ENCODE peak calls at places on chromosome 10, in eight cellular contexts. A, N, I, O, X, B, S and K are unnamed samples.

GRCh38 chr10:100996678-100997363 is 2.8 kb upstream of the LZTS2 start:
- DNase-seq in A (no peak), N (peak), I (no peak), O (no peak), X (peak), B (peak), S (no peak), K (no peak)

GRCh38 chr10:114420811-114421485 is 16.6 kb upstream of the AFAP1L2 start:
- DNase-seq in A (no peak), N (peak), I (no peak), O (no peak), X (no peak), B (no peak), S (no peak), K (no peak)

GRCh38 chr10:14382022-14382421 is 51.3 kb upstream of the FRMD4A start:
- DNase-seq in A (no peak), N (no peak), I (no peak), O (peak), X (no peak), B (no peak), S (no peak), K (no peak)

GRCh38 chr10:76035728-76036409 is 604.4 kb downstream of the LRMDA start:
- DNase-seq in A (no peak), N (no peak), I (no peak), O (no peak), X (no peak), B (no peak), S (peak), K (no peak)

GRCh38 chr10:77602231-77602912 is 35.2 kb downstream of the KCNMA1 start:
- DNase-seq in A (no peak), N (no peak), I (no peak), O (no peak), X (no peak), B (no peak), S (no peak), K (no peak)

GRCh38 chr10:101021692-101022251 is 9.2 kb downstream of the PDZD7 start:
- DNase-seq in A (no peak), N (no peak), I (no peak), O (no peak), X (no peak), B (no peak), S (no peak), K (no peak)

GRCh38 chr10:130174343-130174742 is 38.2 kb downstream of the GLRX3 start:
- DNase-seq in A (no peak), N (no peak), I (no peak), O (no peak), X (no peak), B (no peak), S (no peak), K (no peak)

GRCh38 chr10:62597226-62597625 is 207.3 kb upstream of the ADO start:
- DNase-seq in A (no peak), N (no peak), I (peak), O (peak), X (no peak), B (no peak), S (no peak), K (no peak)

GRCh38 chr10:132515811-132516726 is 21.5 kb upstream of the INPP5A start:
- DNase-seq in A (no peak), N (no peak), I (no peak), O (no peak), X (no peak), B (no peak), S (peak), K (no peak)

GRCh38 chr10:110634527-110635209 is 9.5 kb upstream of the RBM20 start:
- DNase-seq in A (no peak), N (no peak), I (no peak), O (no peak), X (peak), B (no peak), S (no peak), K (no peak)

GRCh38 chr10:131211146-131211545 is 100.4 kb downstream of the TCERG1L start:
- DNase-seq in A (no peak), N (no peak), I (no peak), O (no peak), X (no peak), B (no peak), S (no peak), K (no peak)

GRCh38 chr10:8876171-8876570 is 821.7 kb downstream of the GATA3 start:
- DNase-seq in A (no peak), N (no peak), I (no peak), O (no peak), X (no peak), B (no peak), S (no peak), K (no peak)

DNA sequence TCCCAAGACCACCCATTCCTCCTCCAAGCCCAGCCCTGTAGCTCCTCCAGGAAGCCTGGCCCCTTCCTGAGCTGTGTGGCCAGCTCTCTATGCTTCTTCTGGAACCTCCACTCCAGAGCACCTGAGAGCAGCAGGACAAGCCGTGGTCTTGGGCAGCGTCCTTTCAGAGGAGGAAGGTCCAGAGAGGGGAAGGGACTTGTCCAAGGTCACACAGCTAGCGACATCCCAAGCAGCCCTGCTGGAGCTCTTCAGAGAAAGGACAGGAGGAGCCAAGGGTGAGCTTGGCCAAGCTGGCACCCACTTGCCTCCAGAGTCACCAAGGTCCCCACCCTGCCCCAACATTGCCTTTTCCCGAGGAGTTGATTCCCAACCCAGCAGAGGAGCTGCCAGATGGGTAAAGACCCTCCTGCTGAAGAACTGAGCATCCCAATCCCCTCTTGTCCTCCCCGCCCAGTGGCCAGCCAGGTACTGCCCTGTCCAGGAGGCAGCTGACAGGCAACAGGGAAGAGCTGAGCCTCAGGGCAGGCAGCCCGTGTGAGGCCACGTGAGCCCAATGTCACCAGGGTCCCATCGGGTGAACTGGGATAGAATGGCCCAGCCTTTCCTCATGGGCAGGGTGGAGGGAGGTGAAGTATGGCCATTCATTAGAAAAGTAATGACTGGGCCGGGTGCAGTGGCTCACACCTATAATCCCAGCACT is 46.2 kb downstream of the UNC5B start:
- DNase-seq in A (no peak), N (no peak), I (no peak), O (no peak), X (no peak), B (no peak), S (no peak), K (no peak)
- TF ChIP-seq CTCF in A (no peak), N (no peak), I (no peak), O (no peak), X (no peak), B (no peak), S (no peak), K (no peak)

GRCh38 chr10:16367899-16368298 is 68.9 kb upstream of the PTER start:
- DNase-seq in A (no peak), N (no peak), I (no peak), O (no peak), X (no peak), B (no peak), S (no peak), K (no peak)
- H3K27ac ChIP-seq in A (no peak), N (no peak), I (no peak), O (no peak), X (no peak), B (no peak), S (no peak), K (no peak)

GRCh38 chr10:124447741-124448466 is 1.9 kb downstream of the NKX1-2 start:
- DNase-seq in A (no peak), N (no peak), I (no peak), O (no peak), X (no peak), B (no peak), S (no peak), K (no peak)
- H3K4me3 ChIP-seq in A (no peak), N (peak), I (peak), O (no peak), X (no peak), B (no peak), S (no peak), K (no peak)

GRCh38 chr10:84194424-84195043 is at the start of gene CDHR1:
- DNase-seq in A (no peak), N (no peak), I (peak), O (no peak), X (peak), B (no peak), S (no peak), K (no peak)

GRCh38 chr10:84196941-84197340 is 2.6 kb downstream of the CDHR1 start:
- DNase-seq in A (no peak), N (no peak), I (no peak), O (no peak), X (no peak), B (no peak), S (no peak), K (no peak)

GRCh38 chr10:84197643-84198042 is 3.3 kb downstream of the CDHR1 start:
- DNase-seq in A (no peak), N (no peak), I (no peak), O (no peak), X (no peak), B (no peak), S (no peak), K (no peak)

GRCh38 chr10:84195044-84195830 is 900 bp downstream of the CDHR1 start:
- DNase-seq in A (no peak), N (no peak), I (no peak), O (no peak), X (no peak), B (no peak), S (no peak), K (no peak)

DNA sequence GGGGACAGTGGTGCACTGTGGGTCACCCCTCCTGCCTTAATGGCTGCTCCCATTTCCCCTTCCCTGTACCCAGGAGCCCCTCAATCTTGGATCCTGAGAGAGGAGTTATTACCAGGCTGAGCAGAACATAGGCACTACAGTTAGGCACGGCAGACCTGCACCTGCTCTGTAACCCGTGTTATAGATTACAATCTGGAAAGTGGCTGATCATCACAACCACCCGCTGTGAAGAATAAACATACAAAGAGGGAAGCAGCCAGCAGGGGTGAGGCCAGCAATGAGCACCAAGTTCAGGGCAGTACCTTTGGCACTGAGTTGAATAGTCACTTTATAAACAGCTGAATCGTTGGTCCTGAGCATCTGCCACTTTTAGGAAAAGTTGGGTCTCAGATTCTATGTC is 1.7 kb downstream of the CDHR1 start:
- DNase-seq in A (no peak), N (no peak), I (no peak), O (no peak), X (peak), B (no peak), S (no peak), K (no peak)
- TF ChIP-seq CTCF in A (no peak), N (no peak), I (no peak), O (no peak), X (no peak), B (no peak), S (no peak), K (no peak)

DNA sequence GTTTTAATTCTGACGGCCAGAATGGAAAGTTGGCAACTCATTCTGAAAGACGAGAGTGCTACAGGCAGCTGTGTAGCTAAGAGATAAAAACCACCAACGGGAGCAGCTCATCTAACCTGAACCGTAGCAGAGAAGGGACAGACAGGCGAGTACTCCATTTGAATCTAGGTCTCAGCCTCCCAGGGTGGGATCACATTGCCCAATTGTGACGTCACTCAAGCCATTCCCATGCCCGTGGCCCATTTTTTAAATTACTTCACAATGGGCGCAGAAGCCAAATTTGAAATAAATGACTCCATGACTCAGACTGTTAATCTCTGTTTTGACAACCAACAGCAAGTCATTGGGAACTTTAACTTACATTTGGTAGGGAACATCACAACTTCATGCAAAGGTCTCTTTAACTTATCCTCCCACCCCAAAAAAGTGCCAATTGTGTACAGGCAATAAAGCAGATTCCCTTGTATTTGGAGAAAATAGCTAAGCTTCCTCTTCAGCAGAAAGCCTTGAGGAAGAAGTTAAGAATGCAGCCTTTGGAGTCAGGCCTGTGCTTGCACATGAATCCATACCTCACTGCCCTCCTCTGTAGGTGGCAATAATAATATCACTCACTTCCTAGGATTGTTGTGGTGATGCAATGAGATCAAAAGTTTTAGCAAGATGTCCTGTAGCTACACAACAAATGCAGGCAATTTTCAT is 93.2 kb upstream of the KIF5B start:
- DNase-seq in A (peak), N (peak), I (peak), O (peak), X (peak), B (peak), S (peak), K (no peak)
- H3K27ac ChIP-seq in A (no peak), N (peak), I (no peak), O (peak), X (no peak), B (peak), S (peak), K (no peak)